ENCODE peak calls at places on chromosomes 3 and 15, in five cellular contexts. J is tibial artery, K is A549, H is brain microvascular endothelial cell, S is IMR-90. N is an unnamed sample.
A peak's percentile ranks its signal among the peaks of the same experiment; 100 is the strongest.

GRCh38 chr3:78091478-78092119 is 1051.7 kb downstream of the ROBO2 start:
- DNase-seq in J (no peak), K (no peak), H (no peak), S (no peak), N (no peak)

GRCh38 chr3:46546896-46547440 is 19.1 kb downstream of the LRRC2 start:
- DNase-seq in K (no peak), J (no peak), H (no peak), S (peak; percentile 25), N (no peak)

GRCh38 chr3:35678552-35679220 is 39.4 kb downstream of the ARPP21 start:
- DNase-seq in S (no peak), K (no peak), J (no peak), H (no peak), N (no peak)

GRCh38 chr15:100495861-100496260 is 32.9 kb downstream of the CERS3 start:
- DNase-seq in H (no peak), K (no peak), J (no peak), S (no peak), N (no peak)

GRCh38 chr3:183306798-183307671 is 54.0 kb downstream of the B3GNT5 start:
- DNase-seq in S (peak; percentile 62), J (peak; percentile 82), K (peak; percentile 50), H (peak; percentile 79), N (peak; percentile 77)

GRCh38 chr3:107662109-107662477 is 139.3 kb downstream of the BBX start:
- DNase-seq in J (peak; percentile 69), H (peak; percentile 59), S (peak; percentile 78), K (no peak), N (peak; percentile 77)

GRCh38 chr15:41494922-41495735 is 1.5 kb downstream of the ITPKA start:
- DNase-seq in S (no peak), K (no peak), J (no peak), H (no peak), N (no peak)

GRCh38 chr3:190617185-190617584 is 103.3 kb downstream of the IL1RAP start:
- DNase-seq in H (no peak), J (no peak), K (peak; percentile 31), S (no peak), N (no peak)

GRCh38 chr3:19267040-19267439 is 118.7 kb downstream of the KCNH8 start:
- DNase-seq in S (no peak), J (no peak), H (no peak), K (no peak), N (no peak)

GRCh38 chr15:43492266-43492665 is 690 bp downstream of the TP53BP1 start:
- DNase-seq in H (no peak), J (no peak), S (no peak), K (no peak), N (peak; percentile 21)

GRCh38 chr3:146540978-146541377 is 3.4 kb downstream of the PLSCR1 start:
- DNase-seq in H (no peak), K (no peak), S (no peak), J (no peak), N (no peak)

GRCh38 chr15:52681441-52681840 is 2.3 kb upstream of the ATOSA start:
- DNase-seq in K (no peak), H (no peak), J (no peak), S (no peak), N (no peak)

GRCh38 chr3:64686446-64686908 is 1.3 kb downstream of the ADAMTS9 start:
- DNase-seq in S (peak; percentile 52), H (peak; percentile 60), J (no peak), K (peak; percentile 35), N (peak; percentile 69)

GRCh38 chr3:188486952-188487351 is 333.0 kb downstream of the LPP start:
- DNase-seq in S (no peak), K (no peak), J (no peak), H (no peak), N (no peak)

GRCh38 chr3:98855811-98856400 is 45.6 kb downstream of the DCBLD2 start:
- DNase-seq in K (peak; percentile 27), S (peak; percentile 94), J (no peak), H (peak; percentile 77), N (peak; percentile 65)

GRCh38 chr3:118682916-118683315 is 351.7 kb downstream of the IGSF11 start:
- DNase-seq in S (no peak), K (no peak), H (no peak), J (no peak), N (no peak)

GRCh38 chr3:192918275-192918588 is 576 bp upstream of the MB21D2 start:
- DNase-seq in S (no peak), H (no peak), K (no peak), J (no peak), N (no peak)
- TF ChIP-seq CTCF in S (no peak), H (no peak), K (no peak), J (no peak), N (no peak)

GRCh38 chr15:26561994-26562730 is 210.7 kb downstream of the GABRB3 start:
- DNase-seq in H (no peak), K (peak; percentile 16), J (no peak), S (no peak), N (no peak)

GRCh38 chr15:26564354-26564753 is 208.5 kb downstream of the GABRB3 start:
- DNase-seq in K (no peak), J (no peak), S (no peak), H (no peak), N (no peak)

GRCh38 chr15:26555898-26556297 is 217.0 kb downstream of the GABRB3 start:
- DNase-seq in K (no peak), J (no peak), H (no peak), S (no peak), N (no peak)

GRCh38 chr15:26561130-26561529 is 211.7 kb downstream of the GABRB3 start:
- DNase-seq in S (no peak), H (no peak), K (no peak), J (no peak), N (no peak)
- H3K4me3 ChIP-seq in S (no peak overlapping the region), H (no peak overlapping the region), K (no peak overlapping the region), J (no peak overlapping the region), N (no peak overlapping the region)

GRCh38 chr15:86611392-86612040 is 531.8 kb downstream of the AGBL1 start:
- DNase-seq in J (no peak), H (no peak), S (no peak), K (peak; percentile 48), N (peak; percentile 54)
- TF ChIP-seq CTCF in J (no peak), H (no peak), S (no peak), K (no peak), N (no peak)

GRCh38 chr3:131028844-131029243 is 2.2 kb downstream of the NEK11 start:
- DNase-seq in J (no peak), H (no peak), S (no peak), K (no peak), N (no peak)

GRCh38 chr3:131026321-131027151 is at the start of the genes ASTE1 and NEK11:
- DNase-seq in K (peak; percentile 85), J (peak; percentile 92), S (peak; percentile 73), H (peak; percentile 88), N (peak; percentile 80)

GRCh38 chr3:131020122-131020693 is 6.4 kb downstream of the ASTE1 start:
- DNase-seq in S (no peak), J (no peak), H (no peak), K (no peak), N (no peak)

DNA sequence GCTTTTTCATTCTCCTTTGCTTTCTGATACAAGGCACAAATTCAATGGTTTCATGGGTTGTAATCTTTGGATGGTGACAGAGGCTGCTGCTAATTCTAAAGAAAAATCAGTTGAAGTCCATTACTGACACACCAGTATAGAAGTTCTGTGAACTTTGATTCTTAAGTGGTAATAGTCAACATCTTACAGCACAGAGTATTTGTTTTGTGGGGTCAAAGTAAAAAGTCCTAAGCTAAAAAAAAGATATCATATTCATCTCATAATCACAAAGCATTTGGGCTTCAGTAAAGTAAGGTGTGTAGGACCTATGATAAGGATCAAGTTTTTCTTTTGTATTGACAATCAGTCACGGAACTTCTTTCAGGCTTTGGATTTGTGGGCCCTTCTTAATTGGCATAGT is 1.1 kb downstream of the ASTE1 start:
- DNase-seq in H (no peak), K (no peak), J (no peak), S (no peak), N (no peak)
- H3K4me3 ChIP-seq in H (no peak overlapping the region), K (peak overlapping the region; percentile 61), J (peak overlapping the region; percentile 57), S (no peak overlapping the region), N (no peak overlapping the region)

GRCh38 chr3:105516972-105517371 is 150.3 kb downstream of the ALCAM start:
- DNase-seq in H (no peak), J (no peak), S (no peak), K (peak; percentile 29), N (no peak)
- TF ChIP-seq CTCF in H (peak; percentile 33), J (no peak), S (peak; percentile 30), K (no peak), N (peak; percentile 40)

DNA sequence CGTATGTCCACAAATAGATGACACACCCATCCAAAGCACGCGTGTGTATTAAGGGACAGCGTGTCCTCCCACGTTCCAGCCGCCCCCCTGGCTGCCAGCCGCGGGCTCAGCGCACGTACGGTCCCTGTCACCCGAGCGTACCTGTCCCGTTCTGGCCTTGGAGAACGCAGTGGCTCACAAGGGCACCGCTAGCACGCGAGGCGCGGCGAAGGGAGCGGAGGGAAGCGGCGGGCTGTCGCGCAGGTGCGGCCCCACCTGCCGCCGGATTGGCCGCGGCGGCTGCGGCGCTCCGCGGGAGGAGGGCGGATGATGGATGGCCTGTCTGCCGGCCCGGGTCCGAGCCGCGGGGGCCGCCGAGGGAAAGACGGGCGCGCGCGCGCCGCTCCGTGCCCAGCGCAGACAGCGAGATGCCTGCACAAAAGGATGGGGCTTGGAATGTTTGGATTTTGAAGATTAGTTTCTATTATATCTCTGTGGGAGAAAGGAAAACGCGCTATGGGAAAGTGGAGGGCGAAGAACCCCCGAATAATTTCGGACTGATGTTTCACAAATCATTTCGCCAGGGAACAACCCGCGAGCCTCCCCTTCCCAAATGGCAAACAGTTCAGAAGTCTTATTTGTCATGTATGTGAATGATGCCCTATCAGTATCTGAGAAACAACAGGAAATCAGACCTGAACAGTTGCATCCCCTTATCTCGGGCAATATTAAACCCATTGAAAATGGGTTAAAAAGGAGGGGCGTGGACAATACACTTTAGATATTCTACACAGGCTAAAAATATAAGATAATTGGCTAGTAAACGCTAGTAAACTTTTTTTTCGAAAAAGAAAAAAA is 1003.6 kb upstream of the NR2F2 start:
- DNase-seq in H (no peak), J (peak; percentile 55), K (no peak), S (no peak), N (peak; percentile 10)
- H3K4me3 ChIP-seq in H (peak overlapping the region; percentile 62), J (peak overlapping the region; percentile 62), K (peak overlapping the region; percentile 24), S (peak overlapping the region; percentile 51), N (peak overlapping the region; percentile 51)

GRCh38 chr3:109553573-109554371 is 216.4 kb upstream of the DPPA4 start:
- DNase-seq in H (peak; percentile 19), J (no peak), S (peak; percentile 18), K (no peak), N (no peak)
- TF ChIP-seq CTCF in H (peak; percentile 17), J (no peak), S (no peak), K (no peak), N (no peak)

GRCh38 chr3:103173940-103174339 is 739.1 kb downstream of the ZPLD1 start:
- DNase-seq in J (no peak), K (no peak), H (no peak), S (no peak), N (no peak)

GRCh38 chr3:103170651-103171050 is 735.8 kb downstream of the ZPLD1 start:
- DNase-seq in K (no peak), H (no peak), J (no peak), S (no peak), N (no peak)

GRCh38 chr3:103166890-103167289 is 732.1 kb downstream of the ZPLD1 start:
- DNase-seq in K (no peak), H (no peak), S (no peak), J (no peak), N (no peak)

GRCh38 chr3:103167850-103168249 is 733.0 kb downstream of the ZPLD1 start:
- DNase-seq in J (no peak), S (no peak), H (no peak), K (no peak), N (no peak)

GRCh38 chr3:103169289-103169688 is 734.5 kb downstream of the ZPLD1 start:
- DNase-seq in J (no peak), S (no peak), H (no peak), K (no peak), N (no peak)
- H3K4me3 ChIP-seq in J (no peak overlapping the region), S (no peak overlapping the region), H (no peak overlapping the region), K (no peak overlapping the region), N (no peak overlapping the region)

N was measured in fibroblast of villous mesenchyme.